ENCODE peak calls at places on chromosomes 13 and 19, in six cellular contexts. I is psoas muscle; D is activated naive CD4-positive, alpha-beta T cell treated with anti-CD3 and anti-CD28 coated beads, Interleukin-2, amount 50 U/mL, for 72 hours; A is T-helper 17 cell; Q is activated CD4-positive, CD25-positive, alpha-beta regulatory T cell treated with anti-CD3 and anti-CD28 coated beads, Interleukin-2, amount 50 U/mL, for 24 hours; L is aorta. J is an unnamed sample.

GRCh38 chr19:35395762-35396199 is 24.9 kb downstream of the GPR42 start:
- ATAC-seq in I (no peak), D (no peak), Q (no peak), A (no peak), L (no peak), J (no peak)

GRCh38 chr13:31905896-31906295 is 125.7 kb upstream of the FRY start:
- ATAC-seq in L (no peak), A (no peak), Q (no peak), I (no peak), D (no peak), J (no peak)

GRCh38 chr19:44824758-44825157 is 15.9 kb downstream of the BCAM start:
- ATAC-seq in Q (no peak), I (no peak), L (no peak), D (no peak), A (no peak), J (no peak)

GRCh38 chr19:18225355-18225701 is 910 bp downstream of the PDE4C start:
- ATAC-seq in A (no peak), Q (no peak), D (no peak), I (no peak), L (no peak), J (no peak)

GRCh38 chr13:38008636-38009035 is 139.1 kb upstream of the TRPC4 start:
- ATAC-seq in Q (no peak), I (no peak), D (no peak), A (no peak), L (no peak), J (no peak)

GRCh38 chr13:40640845-40641458 is 25.5 kb downstream of the FOXO1 start:
- ATAC-seq in L (no peak), Q (peak), D (peak), I (no peak), A (peak), J (no peak)

GRCh38 chr19:46950526-46951235 is 69.0 kb upstream of the NPAS1 start:
- ATAC-seq in D (peak), L (no peak), Q (no peak), I (no peak), A (no peak), J (no peak)

GRCh38 chr19:18266863-18267686 is 7.2 kb downstream of the IQCN start:
- ATAC-seq in A (no peak), L (no peak), Q (no peak), I (no peak), D (no peak), J (no peak)

GRCh38 chr13:99270503-99270902 is 12.3 kb upstream of the GPR18 start:
- ATAC-seq in Q (no peak), I (no peak), A (no peak), L (no peak), D (no peak), J (no peak)

GRCh38 chr13:36030670-36031331 is 100.4 kb downstream of the DCLK1 start:
- ATAC-seq in L (peak), A (no peak), D (no peak), Q (no peak), I (no peak), J (peak)

GRCh38 chr19:3673506-3674439 is 26.5 kb downstream of the PIP5K1C start:
- ATAC-seq in D (no peak), A (no peak), I (no peak), Q (no peak), L (no peak), J (no peak)

GRCh38 chr19:10001899-10002298 is 8.4 kb downstream of the COL5A3 start:
- ATAC-seq in I (no peak), A (no peak), L (no peak), Q (no peak), D (no peak), J (peak)

GRCh38 chr13:29679357-29680050 is 84.0 kb upstream of the SLC7A1 start:
- ATAC-seq in Q (no peak), D (no peak), L (peak), I (no peak), A (no peak), J (peak)

GRCh38 chr13:102915393-102915792 is 69.6 kb downstream of the ERCC5 start:
- ATAC-seq in L (no peak), A (no peak), D (no peak), I (no peak), Q (no peak), J (no peak)

GRCh38 chr19:49772850-49773432 is 6.1 kb downstream of the AP2A1 start:
- ATAC-seq in I (no peak), A (no peak), L (no peak), D (no peak), Q (no peak), J (no peak)

GRCh38 chr13:24276310-24276709 is 33.1 kb upstream of the C1QTNF9 start:
- ATAC-seq in D (peak), Q (no peak), I (no peak), L (no peak), A (no peak), J (no peak)

GRCh38 chr19:1471514-1472107 is 7.4 kb downstream of the C19orf25 start:
- ATAC-seq in A (peak), D (no peak), Q (no peak), I (no peak), L (no peak), J (no peak)

GRCh38 chr13:49629196-49629938 is 1.1 kb downstream of the ARL11 start:
- ATAC-seq in D (no peak), Q (no peak), A (no peak), I (no peak), L (no peak), J (no peak)

GRCh38 chr13:43041368-43041921 is 18.1 kb downstream of the DNAJC15 start:
- ATAC-seq in A (no peak), L (no peak), D (no peak), I (no peak), Q (no peak), J (no peak)

GRCh38 chr13:108595416-108596257 is 33.8 kb upstream of the MYO16 start:
- ATAC-seq in L (no peak), A (no peak), Q (peak), D (peak), I (no peak), J (no peak)

GRCh38 chr19:13978306-13978705 is 26.0 kb downstream of the DCAF15 start:
- ATAC-seq in L (peak), D (peak), Q (peak), A (no peak), I (peak), J (peak)

GRCh38 chr13:78806457-78806856 is 147.5 kb upstream of the OBI1 start:
- ATAC-seq in L (no peak), Q (no peak), I (no peak), D (no peak), A (no peak), J (no peak)

GRCh38 chr19:40512473-40513344 is 45.9 kb downstream of the SPTBN4 start:
- ATAC-seq in L (no peak), Q (no peak), I (peak), D (no peak), A (peak), J (no peak)

GRCh38 chr19:16509141-16510061 is 13.2 kb downstream of the C19orf44 start:
- ATAC-seq in Q (no peak), I (no peak), D (no peak), A (no peak), L (peak), J (peak)

GRCh38 chr13:44474122-44474910 is 100.7 kb downstream of the SERP2 start:
- ATAC-seq in Q (no peak), A (no peak), D (no peak), I (no peak), L (no peak), J (no peak)

GRCh38 chr13:28796938-28797257 is 23.2 kb upstream of the MTUS2 start:
- ATAC-seq in D (no peak), I (no peak), L (no peak), Q (no peak), A (no peak), J (no peak)

GRCh38 chr13:99439048-99439447 is 62.2 kb upstream of the TM9SF2 start:
- ATAC-seq in Q (no peak), L (no peak), A (no peak), D (no peak), I (no peak), J (no peak)

J was measured in gastroesophageal sphincter.